ENCODE peak calls at places on chromosomes 7 and 10, in four cellular contexts. A is neural crest cell, K is B cell, E is cerebellum. J is an unnamed sample.
A peak's percentile ranks its signal among the peaks of the same experiment; 100 is the strongest.

GRCh38 chr7:17365776-17366175 is 67.3 kb downstream of the AHR start:
- DNase-seq in K (no peak), A (no peak), E (no peak), J (no peak)

GRCh38 chr10:13373644-13374043 is 25.6 kb upstream of the SEPHS1 start:
- DNase-seq in A (no peak), E (no peak), K (no peak), J (no peak)

GRCh38 chr7:107960306-107960705 is 42.7 kb downstream of the LAMB1 start:
- DNase-seq in K (no peak), E (no peak), A (no peak), J (no peak)

GRCh38 chr7:80150621-80151273 is 16.1 kb downstream of the GNAI1 start:
- DNase-seq in A (no peak), K (no peak), E (no peak), J (no peak)

GRCh38 chr10:28783089-28783488 is 105.8 kb downstream of the BAMBI start:
- DNase-seq in K (no peak), A (no peak), E (no peak), J (no peak)

GRCh38 chr7:66921918-66922486 is 977 bp downstream of the TMEM248 start:
- DNase-seq in E (no peak), K (peak; percentile 70), A (no peak), J (peak; percentile 62)

GRCh38 chr7:3835102-3835501 is 534.0 kb downstream of the SDK1 start:
- DNase-seq in A (no peak), E (no peak), K (no peak), J (no peak)

GRCh38 chr10:86160890-86161585 is 205.6 kb downstream of the GRID1 start:
- DNase-seq in K (no peak), E (no peak), A (no peak), J (no peak)

GRCh38 chr10:31467791-31468535 is 148.9 kb downstream of the ZEB1 start:
- DNase-seq in K (no peak), E (no peak), A (no peak), J (no peak)

GRCh38 chr10:25768167-25768566 is 165.9 kb upstream of the MYO3A start:
- DNase-seq in K (no peak), E (no peak), A (no peak), J (no peak)

GRCh38 chr7:4383584-4383983 is 298.5 kb upstream of the FOXK1 start:
- DNase-seq in E (no peak), A (no peak), K (no peak), J (no peak)

GRCh38 chr10:103598654-103599115 is 105.2 kb downstream of the NEURL1 start:
- DNase-seq in K (no peak), A (peak; percentile 63), E (peak; percentile 88), J (peak; percentile 73)

GRCh38 chr7:105206985-105207384 is 181.7 kb downstream of the SRPK2 start:
- DNase-seq in K (no peak), E (no peak), A (no peak), J (no peak)

GRCh38 chr7:112129655-112130323 is 76.4 kb downstream of the DOCK4 start:
- DNase-seq in A (no peak), E (peak; percentile 32), K (no peak), J (no peak)

GRCh38 chr10:43691503-43691902 is 42.8 kb upstream of the ZNF32 start:
- DNase-seq in E (peak; percentile 30), K (no peak), A (no peak), J (no peak)

GRCh38 chr10:71933651-71934050 is 30.5 kb upstream of the CHST3 start:
- DNase-seq in A (no peak), E (no peak), K (no peak), J (peak; percentile 57)

GRCh38 chr7:30789334-30789711 is 18.1 kb downstream of the MINDY4 start:
- DNase-seq in E (no peak), K (no peak), A (no peak), J (no peak)

GRCh38 chr7:30531286-30531685 is 26.7 kb upstream of the GGCT start:
- DNase-seq in A (no peak), E (no peak), K (no peak), J (no peak)

GRCh38 chr10:95517536-95518454 is 43.4 kb downstream of the SORBS1 start:
- DNase-seq in E (no peak), K (no peak), A (no peak), J (no peak)

GRCh38 chr7:143205560-143206293 is 16.1 kb upstream of the TAS2R40 start:
- DNase-seq in A (no peak), K (peak; percentile 69), E (no peak), J (peak; percentile 23)

GRCh38 chr10:79104264-79104954 is 35.6 kb downstream of the ZMIZ1 start:
- DNase-seq in E (no peak), K (no peak), A (no peak), J (no peak)

GRCh38 chr10:78905940-78906308 is 162.8 kb upstream of the ZMIZ1 start:
- DNase-seq in A (no peak), E (no peak), K (no peak), J (no peak)

GRCh38 chr10:75398630-75399460 is 2.7 kb downstream of the ZNF503 start:
- DNase-seq in K (peak; percentile 45), E (no peak), A (peak; percentile 35), J (no peak)

GRCh38 chr10:100739516-100740368 is 5.6 kb upstream of the PAX2 start:
- DNase-seq in K (no peak), A (no peak), E (no peak), J (peak; percentile 42)

GRCh38 chr7:30965372-30965771 is 1.6 kb downstream of the GHRHR start:
- DNase-seq in A (no peak), K (no peak), E (no peak), J (no peak)

GRCh38 chr7:122140918-122141317 is 3.1 kb downstream of the AASS start:
- DNase-seq in E (no peak), A (no peak), K (no peak), J (no peak)

GRCh38 chr7:129665013-129665401 is 53.5 kb downstream of the NRF1 start:
- DNase-seq in E (peak; percentile 13), A (no peak), K (no peak), J (no peak)

GRCh38 chr10:74705361-74705980 is 120.9 kb upstream of the KAT6B start:
- DNase-seq in E (no peak), K (no peak), A (no peak), J (no peak)

GRCh38 chr10:48555310-48556042 is 49.4 kb downstream of the ARHGAP22 start:
- DNase-seq in A (no peak), K (no peak), E (no peak), J (no peak)

GRCh38 chr10:110373059-110373458 is 68.3 kb upstream of the SMNDC1 start:
- DNase-seq in E (no peak), K (no peak), A (no peak), J (no peak)

GRCh38 chr7:6279937-6280336 is 7.5 kb upstream of the CYTH3 start:
- DNase-seq in E (no peak), A (no peak), K (no peak), J (no peak)

GRCh38 chr7:46613116-46613515 is 692.0 kb upstream of the IGFBP3 start:
- DNase-seq in K (no peak), E (no peak), A (no peak), J (no peak)

GRCh38 chr7:22860784-22861482 is 38.3 kb upstream of the TOMM7 start:
- DNase-seq in A (no peak), E (no peak), K (peak; percentile 32), J (no peak)

GRCh38 chr10:26627320-26627719 is 70.2 kb upstream of the PDSS1 start:
- DNase-seq in K (no peak), A (no peak), E (no peak), J (no peak)

GRCh38 chr10:131002031-131002861 is 309.3 kb downstream of the TCERG1L start:
- DNase-seq in K (no peak), E (peak; percentile 12), A (no peak), J (no peak)

GRCh38 chr7:28459306-28459705 is 47.0 kb downstream of the CREB5 start:
- DNase-seq in A (no peak), K (no peak), E (no peak), J (no peak)

GRCh38 chr10:5466451-5466996 is 32.8 kb downstream of the CALML5 start:
- DNase-seq in K (no peak), E (no peak), A (no peak), J (no peak)

GRCh38 chr10:24444337-24444736 is 235.4 kb downstream of the KIAA1217 start:
- DNase-seq in E (no peak), K (no peak), A (no peak), J (no peak)

J was measured in GM13977.